ENCODE peak calls at places on chromosomes 3 and 15, in seven cellular contexts. E is NCI-H748 treated with DMSO at 0.1 percent for 48 hours; W is stimulated activated CD4-positive, alpha-beta T cell treated with anti-CD3 and anti-CD28 coated beads, Interleukin-1b, Interleukin-23, amount 100 ng/mL, for 24 hours; K is HT1080; B is endothelial cell; Y is AG09319; P is midbrain. F is an unnamed sample.

GRCh38 chr3:187955076-187955952 is 198.6 kb upstream of the LPP start:
- DNase-seq in E (no peak), W (no peak), K (peak), B (no peak), Y (peak), P (no peak), F (no peak)

GRCh38 chr15:48617619-48618018 is 27.9 kb downstream of the FBN1 start:
- DNase-seq in E (no peak), W (no peak), K (no peak), B (no peak), Y (peak), P (no peak), F (no peak)

GRCh38 chr15:73900129-73900712 is 26.0 kb upstream of the LOXL1 start:
- DNase-seq in E (no peak), W (no peak), K (peak), B (no peak), Y (peak), P (no peak), F (no peak)

GRCh38 chr3:157175678-157176077 is 15.7 kb upstream of the CCNL1 start:
- DNase-seq in E (no peak), W (no peak), K (peak), B (peak), Y (no peak), P (no peak), F (no peak)

GRCh38 chr3:41163399-41163798 is 35.9 kb upstream of the CTNNB1 start:
- DNase-seq in E (no peak), W (no peak), K (no peak), B (no peak), Y (no peak), P (no peak), F (no peak)

GRCh38 chr15:28904023-28904422 is 18.2 kb downstream of the APBA2 start:
- DNase-seq in E (no peak), W (no peak), K (no peak), B (no peak), Y (no peak), P (no peak), F (no peak)

GRCh38 chr15:90557651-90558084 is 27.9 kb downstream of the CRTC3 start:
- DNase-seq in E (no peak), W (no peak), K (no peak), B (no peak), Y (peak), P (peak), F (no peak)

GRCh38 chr3:133487920-133488540 is 85.5 kb upstream of the CDV3 start:
- DNase-seq in E (no peak), W (peak), K (no peak), B (no peak), Y (no peak), P (no peak), F (no peak)

GRCh38 chr15:99438222-99438592 is 127.6 kb upstream of the MEF2A start:
- DNase-seq in E (no peak), W (no peak), K (no peak), B (no peak), Y (no peak), P (no peak), F (no peak)